ENCODE peak calls at places on chromosomes 13 and 19, in four cellular contexts. One of them, this sample, is unnamed.
A peak's percentile ranks its signal among the peaks of the same experiment; 100 is the strongest.

GRCh38 chr13:48873081-48873480 is 102.6 kb upstream of the FNDC3A start:
- DNase-seq in NCI-H748 treated with DMSO at 0.1 percent for 48 hours: no peak
- DNase-seq in amniotic epithelial cell: no peak
- DNase-seq in naive thymus-derived CD8-positive, alpha-beta T cell: no peak
- DNase-seq in this sample: no peak

GRCh38 chr19:16856091-16856490 is 26.9 kb downstream of the SIN3B start:
- DNase-seq in naive thymus-derived CD8-positive, alpha-beta T cell: no peak
- DNase-seq in NCI-H748 treated with DMSO at 0.1 percent for 48 hours: no peak
- DNase-seq in amniotic epithelial cell: no peak
- DNase-seq in this sample: no peak

GRCh38 chr19:8393192-8393870 is 3.2 kb downstream of the RAB11B start:
- DNase-seq in NCI-H748 treated with DMSO at 0.1 percent for 48 hours: no peak
- DNase-seq in naive thymus-derived CD8-positive, alpha-beta T cell: no peak
- DNase-seq in amniotic epithelial cell: no peak
- DNase-seq in this sample: no peak

GRCh38 chr13:76383671-76384461 is 502.3 kb downstream of the KCTD12 start:
- DNase-seq in amniotic epithelial cell: peak; percentile 91
- DNase-seq in NCI-H748 treated with DMSO at 0.1 percent for 48 hours: no peak
- DNase-seq in naive thymus-derived CD8-positive, alpha-beta T cell: no peak
- DNase-seq in this sample: peak; percentile 89

GRCh38 chr19:5918463-5919079 is 4.5 kb downstream of the CAPS start:
- DNase-seq in amniotic epithelial cell: no peak
- DNase-seq in NCI-H748 treated with DMSO at 0.1 percent for 48 hours: no peak
- DNase-seq in naive thymus-derived CD8-positive, alpha-beta T cell: no peak
- DNase-seq in this sample: no peak

GRCh38 chr19:16778796-16779411 is 50.3 kb upstream of the SIN3B start:
- DNase-seq in amniotic epithelial cell: peak; percentile 47
- DNase-seq in naive thymus-derived CD8-positive, alpha-beta T cell: peak; percentile 15
- DNase-seq in NCI-H748 treated with DMSO at 0.1 percent for 48 hours: no peak
- DNase-seq in this sample: peak; percentile 72

GRCh38 chr19:50292216-50292827 is 36.9 kb downstream of the KCNC3 start:
- DNase-seq in amniotic epithelial cell: no peak
- DNase-seq in naive thymus-derived CD8-positive, alpha-beta T cell: no peak
- DNase-seq in NCI-H748 treated with DMSO at 0.1 percent for 48 hours: no peak
- DNase-seq in this sample: no peak

GRCh38 chr19:56321981-56322558 is 7.4 kb upstream of the ZSCAN5A start:
- DNase-seq in amniotic epithelial cell: no peak
- DNase-seq in NCI-H748 treated with DMSO at 0.1 percent for 48 hours: no peak
- DNase-seq in naive thymus-derived CD8-positive, alpha-beta T cell: no peak
- DNase-seq in this sample: no peak

GRCh38 chr19:48393559-48394330 is at the start of gene GRIN2D:
- DNase-seq in naive thymus-derived CD8-positive, alpha-beta T cell: no peak
- DNase-seq in amniotic epithelial cell: no peak
- DNase-seq in NCI-H748 treated with DMSO at 0.1 percent for 48 hours: peak; percentile 65
- DNase-seq in this sample: peak; percentile 42

GRCh38 chr19:50325310-50326100 is 3.7 kb downstream of the KCNC3 start:
- DNase-seq in NCI-H748 treated with DMSO at 0.1 percent for 48 hours: peak; percentile 75
- DNase-seq in amniotic epithelial cell: peak; percentile 10
- DNase-seq in naive thymus-derived CD8-positive, alpha-beta T cell: peak; percentile 60
- DNase-seq in this sample: peak; percentile 47

GRCh38 chr19:4638330-4638729 is 986 bp upstream of the TNFAIP8L1 start:
- DNase-seq in naive thymus-derived CD8-positive, alpha-beta T cell: no peak
- DNase-seq in NCI-H748 treated with DMSO at 0.1 percent for 48 hours: no peak
- DNase-seq in amniotic epithelial cell: no peak
- DNase-seq in this sample: no peak

GRCh38 chr13:81498969-81499368 is 1158.0 kb upstream of the SPRY2 start:
- DNase-seq in amniotic epithelial cell: no peak
- DNase-seq in NCI-H748 treated with DMSO at 0.1 percent for 48 hours: no peak
- DNase-seq in naive thymus-derived CD8-positive, alpha-beta T cell: no peak
- DNase-seq in this sample: no peak

GRCh38 chr19:2022289-2022688 is 6.8 kb upstream of the BTBD2 start:
- DNase-seq in NCI-H748 treated with DMSO at 0.1 percent for 48 hours: no peak
- DNase-seq in naive thymus-derived CD8-positive, alpha-beta T cell: no peak
- DNase-seq in amniotic epithelial cell: no peak
- DNase-seq in this sample: no peak

GRCh38 chr19:40057166-40057565 is 1.1 kb upstream of the ZNF780B start:
- DNase-seq in naive thymus-derived CD8-positive, alpha-beta T cell: no peak
- DNase-seq in NCI-H748 treated with DMSO at 0.1 percent for 48 hours: no peak
- DNase-seq in amniotic epithelial cell: no peak
- DNase-seq in this sample: no peak

GRCh38 chr13:101447852-101448251 is 4.6 kb upstream of the ITGBL1 start:
- DNase-seq in amniotic epithelial cell: no peak
- DNase-seq in NCI-H748 treated with DMSO at 0.1 percent for 48 hours: no peak
- DNase-seq in naive thymus-derived CD8-positive, alpha-beta T cell: no peak
- DNase-seq in this sample: peak; percentile 14

GRCh38 chr19:5138606-5139594 is 170.0 kb downstream of the KDM4B start:
- DNase-seq in NCI-H748 treated with DMSO at 0.1 percent for 48 hours: no peak
- DNase-seq in amniotic epithelial cell: peak; percentile 93
- DNase-seq in naive thymus-derived CD8-positive, alpha-beta T cell: peak; percentile 68
- DNase-seq in this sample: peak; percentile 93

GRCh38 chr19:51168571-51169282 is 26.6 kb downstream of the SIGLEC7 start:
- DNase-seq in naive thymus-derived CD8-positive, alpha-beta T cell: no peak
- DNase-seq in NCI-H748 treated with DMSO at 0.1 percent for 48 hours: no peak
- DNase-seq in amniotic epithelial cell: peak; percentile 1
- DNase-seq in this sample: no peak

GRCh38 chr19:54551950-54552912 is 21.4 kb upstream of the LILRA2 start:
- DNase-seq in NCI-H748 treated with DMSO at 0.1 percent for 48 hours: no peak
- DNase-seq in amniotic epithelial cell: no peak
- DNase-seq in naive thymus-derived CD8-positive, alpha-beta T cell: no peak
- DNase-seq in this sample: no peak

This sample was measured in fibroblast of pulmonary artery.